ENCODE peak calls at places on chromosomes 7 and 10, in seven cellular contexts. Q is stomach, B is ascending aorta, W is Peyer's patch, L is heart right ventricle, I is transverse colon, M is GM23248. E is an unnamed sample.
A peak's percentile ranks its signal among the peaks of the same experiment; 100 is the strongest.

GRCh38 chr10:131081386-131081785 is 230.1 kb downstream of the TCERG1L start:
- DNase-seq in Q (no peak), B (no peak), W (no peak), L (no peak), I (no peak), M (no peak), E (no peak)

GRCh38 chr10:95431900-95432342 is 129.2 kb downstream of the SORBS1 start:
- DNase-seq in Q (peak; percentile 45), B (peak; percentile 71), W (no peak), L (peak; percentile 25), I (no peak), M (no peak), E (no peak)

GRCh38 chr7:69893915-69894314 is 295.6 kb downstream of the AUTS2 start:
- DNase-seq in Q (no peak), B (no peak), W (no peak), L (no peak), I (no peak), M (peak; percentile 27), E (no peak)

GRCh38 chr7:153193144-153193595 is 433.6 kb downstream of the ACTR3B start:
- DNase-seq in Q (no peak), B (no peak), W (no peak), L (peak; percentile 24), I (peak; percentile 9), M (peak; percentile 1), E (peak; percentile 33)

GRCh38 chr7:9231683-9232082 is 798.3 kb downstream of the NXPH1 start:
- DNase-seq in Q (no peak), B (no peak), W (no peak), L (no peak), I (no peak), M (no peak), E (no peak)

GRCh38 chr7:123210986-123211385 is 11.2 kb upstream of the SLC13A1 start:
- DNase-seq in Q (no peak), B (no peak), W (no peak), L (no peak), I (no peak), M (no peak), E (no peak)

GRCh38 chr10:52729259-52730104 is 43.1 kb downstream of the MBL2 start:
- DNase-seq in Q (no peak), B (no peak), W (no peak), L (no peak), I (no peak), M (peak; percentile 74), E (no peak)

GRCh38 chr7:102398543-102398942 is 2.4 kb downstream of the PRKRIP1 start:
- DNase-seq in Q (no peak), B (peak; percentile 13), W (no peak), L (no peak), I (no peak), M (no peak), E (no peak)

GRCh38 chr10:108036298-108036697 is 871.8 kb upstream of the SORCS1 start:
- DNase-seq in Q (no peak), B (no peak), W (no peak), L (no peak), I (no peak), M (no peak), E (no peak)

GRCh38 chr10:34286136-34286739 is 528.9 kb downstream of the PARD3 start:
- DNase-seq in Q (no peak), B (no peak), W (no peak), L (no peak), I (no peak), M (peak; percentile 75), E (no peak)

GRCh38 chr7:36045275-36045674 is 107.8 kb upstream of the EEPD1 start:
- DNase-seq in Q (no peak), B (no peak), W (no peak), L (no peak), I (no peak), M (peak; percentile 37), E (no peak)

GRCh38 chr10:114131094-114131493 is 42.9 kb downstream of the CCDC186 start:
- DNase-seq in Q (no peak), B (no peak), W (no peak), L (no peak), I (no peak), M (no peak), E (no peak)

GRCh38 chr7:20310963-20311742 is 19.5 kb upstream of the ITGB8 start:
- DNase-seq in Q (no peak), B (no peak), W (no peak), L (no peak), I (no peak), M (peak; percentile 66), E (no peak)

GRCh38 chr10:106746888-106747287 is 417.6 kb downstream of the SORCS1 start:
- DNase-seq in Q (no peak), B (no peak), W (no peak), L (no peak), I (no peak), M (no peak), E (no peak)

GRCh38 chr10:30491204-30491603 is 57.2 kb downstream of the MAP3K8 start:
- DNase-seq in Q (no peak), B (peak; percentile 59), W (no peak), L (no peak), I (no peak), M (peak; percentile 89), E (no peak)

GRCh38 chr7:1484569-1484968 is 19.6 kb downstream of the INTS1 start:
- DNase-seq in Q (no peak), B (no peak), W (no peak), L (no peak), I (no peak), M (no peak), E (no peak)

GRCh38 chr10:123777881-123778280 is 111.7 kb downstream of the GPR26 start:
- DNase-seq in Q (no peak), B (no peak), W (no peak), L (no peak), I (no peak), M (no peak), E (no peak)
- H3K27me3 ChIP-seq in Q (no peaks in the 10 kb centered on the region), B (no peaks in the 10 kb centered on the region), W (no peaks in the 10 kb centered on the region), L (peaks cover 9% of the 10 kb centered on the region), I (no peaks in the 10 kb centered on the region), M (no peaks in the 10 kb centered on the region), E (no peaks in the 10 kb centered on the region)

GRCh38 chr7:33494473-33494872 is 365.1 kb downstream of the BBS9 start:
- DNase-seq in Q (no peak), B (no peak), W (no peak), L (no peak), I (no peak), M (peak; percentile 23), E (no peak)
- H3K4me1 ChIP-seq in Q (no peaks in the 10 kb centered on the region), B (peaks cover 4% of the 10 kb centered on the region), W (no peaks in the 10 kb centered on the region), L (no peaks in the 10 kb centered on the region), I (no peaks in the 10 kb centered on the region), M (peaks cover 36% of the 10 kb centered on the region), E (no peaks in the 10 kb centered on the region)

GRCh38 chr7:27199820-27200760 is at the start of gene HOXA13:
- DNase-seq in Q (no peak), B (peak; percentile 58), W (peak; percentile 58), L (no peak), I (peak; percentile 88), M (peak; percentile 74), E (no peak)
- H3K27me3 ChIP-seq in Q (peaks cover 48% of the 10 kb centered on the region), B (peaks cover 75% of the 10 kb centered on the region), W (no peaks in the 10 kb centered on the region), L (peaks cover 98% of the 10 kb centered on the region), I (peaks cover 87% of the 10 kb centered on the region), M (peaks cover 35% of the 10 kb centered on the region), E (no peaks in the 10 kb centered on the region)

DNA sequence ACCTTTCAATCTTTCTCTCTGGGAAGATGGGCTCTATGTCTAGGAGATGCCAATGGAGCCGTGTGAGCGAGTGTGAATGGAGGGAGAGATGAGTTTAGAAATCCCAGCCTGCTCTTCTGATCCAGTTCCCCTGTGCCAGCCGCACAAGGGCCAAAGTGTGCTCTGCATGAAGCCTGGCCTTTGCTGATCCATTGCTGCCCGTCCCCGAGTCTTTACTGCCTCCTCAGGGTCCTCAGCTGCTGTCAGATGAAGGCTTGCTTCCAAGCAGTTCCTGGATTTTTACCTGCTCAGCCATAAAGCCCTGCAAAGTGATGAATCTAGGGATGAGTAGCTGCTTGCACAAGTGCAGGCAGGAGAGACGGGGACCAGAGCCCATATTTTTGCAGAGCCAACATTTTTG is 115.9 kb downstream of the ZMIZ1 start:
- DNase-seq in Q (no peak), B (no peak), W (no peak), L (no peak), I (no peak), M (no peak), E (no peak)
- H3K4me1 ChIP-seq in Q (peaks cover 76% of the 10 kb centered on the region), B (peaks cover 8% of the 10 kb centered on the region), W (peaks cover 13% of the 10 kb centered on the region), L (peaks cover 92% of the 10 kb centered on the region), I (peaks cover 70% of the 10 kb centered on the region), M (peaks cover 50% of the 10 kb centered on the region), E (peaks cover 65% of the 10 kb centered on the region)

E was measured in lung.